ENCODE peak calls at places on chromosomes 16 and 17, in five cellular contexts. S is Karpas-422; X is WTC11; Q is skeletal muscle cell; R is stimulated activated CD8-positive, alpha-beta memory T cell treated with anti-CD3 and anti-CD28 coated beads, Interleukin-4, amount 100 ng/mL, for 4 hours. G is an unnamed sample.

GRCh38 chr17:56440391-56440790 is 153.1 kb upstream of the NOG start:
- DNase-seq in S (no peak), X (no peak), Q (no peak), R (no peak), G (no peak)

GRCh38 chr17:14289162-14289561 is 11.7 kb upstream of the HS3ST3B1 start:
- DNase-seq in S (no peak), X (no peak), Q (no peak), R (no peak), G (no peak)

GRCh38 chr17:9821921-9822320 is at the start of gene GSG1L2:
- DNase-seq in S (no peak), X (no peak), Q (no peak), R (no peak), G (no peak)

GRCh38 chr17:8436169-8436932 is 667 bp downstream of the NDEL1 start:
- DNase-seq in S (peak), X (peak), Q (no peak), R (peak), G (peak)

GRCh38 chr16:1674751-1675664 is 3.1 kb upstream of the JPT2 start:
- DNase-seq in S (no peak), X (no peak), Q (peak), R (no peak), G (peak)

GRCh38 chr16:57357330-57358151 is 1.0 kb upstream of the CCL22 start:
- DNase-seq in S (no peak), X (no peak), Q (no peak), R (no peak), G (no peak)

GRCh38 chr17:73711916-73712315 is 67.7 kb upstream of the SDK2 start:
- DNase-seq in S (no peak), X (no peak), Q (no peak), R (no peak), G (no peak)

GRCh38 chr17:76399175-76400172 is 15.1 kb downstream of the SPHK1 start:
- DNase-seq in S (no peak), X (no peak), Q (no peak), R (no peak), G (no peak)

GRCh38 chr16:2148714-2149629 is 547 bp downstream of the RAB26 start:
- DNase-seq in S (peak), X (no peak), Q (no peak), R (no peak), G (no peak)

GRCh38 chr17:27793168-27793905 is 7.0 kb downstream of the NOS2 start:
- DNase-seq in S (no peak), X (peak), Q (no peak), R (no peak), G (no peak)

GRCh38 chr16:23501291-23501690 is 9.0 kb downstream of the GGA2 start:
- DNase-seq in S (no peak), X (no peak), Q (no peak), R (no peak), G (no peak)

GRCh38 chr16:1691956-1692355 is 13.9 kb downstream of the JPT2 start:
- DNase-seq in S (no peak), X (no peak), Q (no peak), R (no peak), G (peak)

GRCh38 chr16:27723711-27724490 is 174.0 kb downstream of the KATNIP start:
- DNase-seq in S (no peak), X (no peak), Q (no peak), R (no peak), G (no peak)

GRCh38 chr17:2170023-2170422 is 115.1 kb downstream of the HIC1 start:
- DNase-seq in S (peak), X (peak), Q (no peak), R (no peak), G (no peak)

GRCh38 chr16:48901712-48902374 is 291.9 kb upstream of the N4BP1 start:
- DNase-seq in S (no peak), X (peak), Q (no peak), R (no peak), G (peak)

GRCh38 chr16:29154676-29155121 is 169.8 kb downstream of the LAT start:
- DNase-seq in S (no peak), X (no peak), Q (no peak), R (no peak), G (no peak)

GRCh38 chr17:42098747-42099399 is 600 bp upstream of the ZNF385C start:
- DNase-seq in S (no peak), X (no peak), Q (no peak), R (no peak), G (no peak)

GRCh38 chr17:11997147-11997971 is at the start of gene ZNF18:
- DNase-seq in S (peak), X (peak), Q (peak), R (peak), G (peak)

GRCh38 chr16:64122177-64122576 is 999.7 kb downstream of the CDH11 start:
- DNase-seq in S (no peak), X (no peak), Q (no peak), R (no peak), G (peak)

GRCh38 chr16:66878067-66878466 is 2.2 kb upstream of the PDP2 start:
- DNase-seq in S (no peak), X (no peak), Q (no peak), R (no peak), G (peak)

GRCh38 chr17:79038545-79039135 is 14.7 kb downstream of the C1QTNF1 start:
- DNase-seq in S (no peak), X (no peak), Q (peak), R (no peak), G (peak)

GRCh38 chr17:12918132-12918531 is 99.7 kb downstream of the ELAC2 start:
- DNase-seq in S (no peak), X (no peak), Q (no peak), R (no peak), G (peak)

GRCh38 chr16:20344630-20345029 is 7.9 kb downstream of the UMOD start:
- DNase-seq in S (no peak), X (no peak), Q (no peak), R (no peak), G (no peak)

GRCh38 chr16:12054396-12054795 is 77.9 kb downstream of the SNX29 start:
- DNase-seq in S (no peak), X (no peak), Q (no peak), R (no peak), G (no peak)

GRCh38 chr17:29677139-29677834 is 54.6 kb upstream of the CORO6 start:
- DNase-seq in S (no peak), X (no peak), Q (peak), R (no peak), G (no peak)

GRCh38 chr16:88655733-88656281 is 5.0 kb upstream of the CYBA start:
- DNase-seq in S (no peak), X (no peak), Q (no peak), R (no peak), G (no peak)

GRCh38 chr16:12682441-12682840 is 121.2 kb downstream of the CPPED1 start:
- DNase-seq in S (no peak), X (no peak), Q (no peak), R (no peak), G (no peak)

GRCh38 chr16:15772579-15773293 is 84.1 kb downstream of the MYH11 start:
- DNase-seq in S (no peak), X (no peak), Q (no peak), R (no peak), G (no peak)

GRCh38 chr16:58299757-58300349 is 5.0 kb upstream of the PRSS54 start:
- DNase-seq in S (peak), X (peak), Q (no peak), R (no peak), G (no peak)

GRCh38 chr16:11390573-11391495 is 45.6 kb downstream of the RMI2 start:
- DNase-seq in S (no peak), X (no peak), Q (no peak), R (no peak), G (no peak)

G was measured in HT1080.